ENCODE peak calls at places on chromosome 16, in six cellular contexts. One of them, this sample, is unnamed.

GRCh38 chr16:50671644-50672260 is 9.4 kb downstream of the SNX20 start:
- DNase-seq in NB4: peak; percentile 81
- DNase-seq in stomach: no peak
- DNase-seq in adrenal gland: peak; percentile 60
- DNase-seq in H1: peak; percentile 74
- DNase-seq in ovary: no peak
- DNase-seq in this sample: peak; percentile 66

GRCh38 chr16:28532940-28533647 is 5.7 kb downstream of the NUPR1 start:
- DNase-seq in adrenal gland: no peak
- DNase-seq in NB4: no peak
- DNase-seq in H1: no peak
- DNase-seq in stomach: no peak
- DNase-seq in ovary: no peak
- DNase-seq in this sample: no peak

GRCh38 chr16:87178977-87179376 is 138.2 kb downstream of the C16orf95 start:
- DNase-seq in adrenal gland: peak; percentile 83
- DNase-seq in NB4: no peak
- DNase-seq in stomach: no peak
- DNase-seq in ovary: no peak
- DNase-seq in H1: no peak
- DNase-seq in this sample: no peak

GRCh38 chr16:66109677-66110076 is 256.8 kb upstream of the CDH5 start:
- DNase-seq in ovary: no peak
- DNase-seq in NB4: no peak
- DNase-seq in adrenal gland: no peak
- DNase-seq in H1: no peak
- DNase-seq in stomach: no peak
- DNase-seq in this sample: no peak

GRCh38 chr16:16144416-16144815 is 78.9 kb downstream of the ABCC6 start:
- DNase-seq in adrenal gland: no peak
- DNase-seq in stomach: no peak
- DNase-seq in ovary: no peak
- DNase-seq in H1: no peak
- DNase-seq in NB4: no peak
- DNase-seq in this sample: no peak

GRCh38 chr16:89017956-89018604 is 41.1 kb upstream of the CBFA2T3 start:
- DNase-seq in stomach: no peak
- DNase-seq in ovary: no peak
- DNase-seq in NB4: no peak
- DNase-seq in H1: no peak
- DNase-seq in adrenal gland: no peak
- DNase-seq in this sample: no peak

GRCh38 chr16:31268033-31268365 is 8.2 kb downstream of the ITGAM start:
- DNase-seq in stomach: no peak
- DNase-seq in NB4: no peak
- DNase-seq in adrenal gland: no peak
- DNase-seq in ovary: no peak
- DNase-seq in H1: no peak
- DNase-seq in this sample: no peak

GRCh38 chr16:80981103-80981502 is 25.6 kb downstream of the CMC2 start:
- DNase-seq in NB4: no peak
- DNase-seq in H1: no peak
- DNase-seq in stomach: no peak
- DNase-seq in adrenal gland: no peak
- DNase-seq in ovary: no peak
- DNase-seq in this sample: no peak

GRCh38 chr16:64437706-64438329 is 684.0 kb downstream of the CDH11 start:
- DNase-seq in adrenal gland: no peak
- DNase-seq in ovary: no peak
- DNase-seq in NB4: no peak
- DNase-seq in stomach: no peak
- DNase-seq in H1: no peak
- DNase-seq in this sample: peak; percentile 1
- TF ChIP-seq POLR2A in adrenal gland: no peak
- TF ChIP-seq POLR2A in ovary: no peak
- TF ChIP-seq POLR2A in NB4: no peak
- TF ChIP-seq POLR2A in stomach: no peak
- TF ChIP-seq POLR2A in H1: no peak
- TF ChIP-seq POLR2A in this sample: no peak

DNA sequence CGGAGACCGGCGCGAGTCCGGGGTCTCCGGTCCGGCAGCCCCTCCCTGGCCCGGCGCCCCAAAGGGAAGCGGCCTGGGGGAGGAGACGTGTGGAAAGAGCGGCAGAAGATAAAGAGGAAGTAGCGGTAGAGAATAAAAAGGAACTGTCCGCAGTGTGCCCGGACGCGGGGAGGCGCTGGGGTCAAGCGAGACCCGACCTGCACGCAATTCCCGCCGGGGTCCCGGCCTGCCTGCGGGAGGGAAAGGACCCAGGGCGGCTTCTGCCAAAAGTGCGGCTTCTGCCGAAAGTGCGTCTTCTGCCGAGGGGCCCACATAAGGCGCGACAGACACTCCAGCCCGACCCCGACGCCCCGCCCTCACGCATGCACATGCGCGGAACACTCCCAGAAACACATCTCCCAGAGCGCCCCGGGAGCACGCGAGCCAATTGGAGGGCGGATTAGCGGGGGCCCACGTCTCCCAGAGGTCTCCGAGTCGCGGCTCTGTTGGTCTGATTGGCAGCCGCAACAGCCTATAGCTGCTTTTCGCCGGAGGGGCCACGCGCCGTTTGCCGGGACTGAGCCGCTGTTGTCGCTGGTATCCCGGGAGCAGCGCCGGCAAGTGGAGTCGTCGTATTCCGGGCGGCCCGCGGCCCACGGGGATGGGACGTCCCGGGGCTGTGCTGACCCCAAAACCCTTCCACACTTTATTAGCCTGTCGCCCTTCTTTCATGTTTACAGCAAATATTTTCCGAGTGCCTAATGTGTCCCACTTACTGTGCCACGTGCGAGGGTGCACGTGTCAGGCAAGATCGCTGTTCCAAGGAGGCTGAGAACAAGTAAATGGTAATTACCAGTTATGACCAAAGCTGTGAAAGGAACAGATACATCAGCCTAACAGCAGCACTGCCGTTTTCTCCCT is 8.0 kb upstream of the MEFV start:
- DNase-seq in H1: peak; percentile 95
- DNase-seq in adrenal gland: peak; percentile 99
- DNase-seq in stomach: peak; percentile 95
- DNase-seq in ovary: peak; percentile 98
- DNase-seq in NB4: peak; percentile 99
- DNase-seq in this sample: peak; percentile 99
- TF ChIP-seq POLR2A in H1: no peak
- TF ChIP-seq POLR2A in adrenal gland: peak; percentile 84
- TF ChIP-seq POLR2A in stomach: no peak
- TF ChIP-seq POLR2A in ovary: peak; percentile 88
- TF ChIP-seq POLR2A in NB4: peak; percentile 63
- TF ChIP-seq POLR2A in this sample: peak; percentile 92

GRCh38 chr16:55660026-55660425 is 4.2 kb downstream of the SLC6A2 start:
- DNase-seq in NB4: no peak
- DNase-seq in H1: no peak
- DNase-seq in ovary: no peak
- DNase-seq in adrenal gland: no peak
- DNase-seq in stomach: no peak
- DNase-seq in this sample: no peak

GRCh38 chr16:55660776-55661175 is 5.0 kb downstream of the SLC6A2 start:
- DNase-seq in NB4: no peak
- DNase-seq in stomach: no peak
- DNase-seq in adrenal gland: no peak
- DNase-seq in H1: no peak
- DNase-seq in ovary: no peak
- DNase-seq in this sample: no peak

GRCh38 chr16:55662641-55663040 is 6.9 kb downstream of the SLC6A2 start:
- DNase-seq in stomach: no peak
- DNase-seq in NB4: no peak
- DNase-seq in ovary: no peak
- DNase-seq in adrenal gland: no peak
- DNase-seq in H1: no peak
- DNase-seq in this sample: no peak

GRCh38 chr16:55663225-55663624 is 7.4 kb downstream of the SLC6A2 start:
- DNase-seq in ovary: no peak
- DNase-seq in NB4: no peak
- DNase-seq in stomach: no peak
- DNase-seq in H1: no peak
- DNase-seq in adrenal gland: no peak
- DNase-seq in this sample: no peak

GRCh38 chr16:55661842-55662479 is 6.2 kb downstream of the SLC6A2 start:
- DNase-seq in ovary: no peak
- DNase-seq in stomach: no peak
- DNase-seq in H1: no peak
- DNase-seq in NB4: no peak
- DNase-seq in adrenal gland: no peak
- DNase-seq in this sample: no peak
- TF ChIP-seq POLR2A in ovary: no peak
- TF ChIP-seq POLR2A in stomach: no peak
- TF ChIP-seq POLR2A in H1: no peak
- TF ChIP-seq POLR2A in NB4: no peak
- TF ChIP-seq POLR2A in adrenal gland: no peak
- TF ChIP-seq POLR2A in this sample: no peak

GRCh38 chr16:70295634-70296033 is 3.4 kb upstream of the DDX19B start:
- DNase-seq in ovary: no peak
- DNase-seq in NB4: no peak
- DNase-seq in adrenal gland: no peak
- DNase-seq in stomach: no peak
- DNase-seq in H1: no peak
- DNase-seq in this sample: peak; percentile 47

GRCh38 chr16:70294385-70295029 is 4.5 kb upstream of the DDX19B start:
- DNase-seq in H1: no peak
- DNase-seq in adrenal gland: no peak
- DNase-seq in ovary: no peak
- DNase-seq in stomach: no peak
- DNase-seq in NB4: no peak
- DNase-seq in this sample: no peak

GRCh38 chr16:70301121-70301520 is 2.1 kb downstream of the DDX19B start:
- DNase-seq in ovary: no peak
- DNase-seq in H1: no peak
- DNase-seq in stomach: no peak
- DNase-seq in adrenal gland: no peak
- DNase-seq in NB4: no peak
- DNase-seq in this sample: no peak

GRCh38 chr16:70302745-70303144 is 3.8 kb downstream of the DDX19B start:
- DNase-seq in adrenal gland: no peak
- DNase-seq in NB4: no peak
- DNase-seq in stomach: no peak
- DNase-seq in H1: no peak
- DNase-seq in ovary: no peak
- DNase-seq in this sample: no peak

GRCh38 chr16:70298988-70299938 is at the start of gene DDX19B:
- DNase-seq in H1: peak; percentile 84
- DNase-seq in stomach: peak; percentile 83
- DNase-seq in NB4: peak; percentile 85
- DNase-seq in adrenal gland: peak; percentile 91
- DNase-seq in ovary: peak; percentile 73
- DNase-seq in this sample: peak; percentile 77
- TF ChIP-seq POLR2A in H1: no peak
- TF ChIP-seq POLR2A in stomach: no peak
- TF ChIP-seq POLR2A in NB4: peak; percentile 92
- TF ChIP-seq POLR2A in adrenal gland: peak; percentile 73
- TF ChIP-seq POLR2A in ovary: peak; percentile 63
- TF ChIP-seq POLR2A in this sample: peak; percentile 82